ENCODE peak calls at places on chromosomes 11 and 22, in eight cellular contexts. O is kidney, R is lower leg skin, T is gastrocnemius medialis, F is cardiac fibroblast, L is Peyer's patch, W is heart right ventricle, H is right atrium auricular region. I is an unnamed sample.

GRCh38 chr11:32333335-32333991 is 101.9 kb downstream of the WT1 start:
- DNase-seq in O (peak; percentile 77), R (peak; percentile 35), T (peak; percentile 20), F (peak; percentile 61), L (peak; percentile 56), W (peak; percentile 60), H (peak; percentile 73), I (peak; percentile 54)

GRCh38 chr11:87352759-87353707 is 315.3 kb downstream of the TMEM135 start:
- DNase-seq in O (peak; percentile 95), R (peak; percentile 78), T (peak; percentile 64), F (peak; percentile 82), L (peak; percentile 92), W (peak; percentile 77), H (peak; percentile 83), I (peak; percentile 82)

GRCh38 chr11:45809456-45810395 is 4.8 kb downstream of the SLC35C1 start:
- DNase-seq in O (no peak), R (no peak), T (no peak), F (peak; percentile 8), L (no peak), W (no peak), H (no peak), I (no peak)

GRCh38 chr22:39654959-39655579 is 84.5 kb downstream of the CACNA1I start:
- DNase-seq in O (no peak), R (no peak), T (no peak), F (no peak), L (no peak), W (no peak), H (no peak), I (no peak)

GRCh38 chr22:21778705-21779363 is 43.2 kb upstream of the YPEL1 start:
- DNase-seq in O (no peak), R (no peak), T (no peak), F (peak; percentile 68), L (no peak), W (no peak), H (no peak), I (no peak)

GRCh38 chr11:57458410-57459111 is 1.8 kb upstream of the RTN4RL2 start:
- DNase-seq in O (peak; percentile 82), R (no peak), T (no peak), F (peak; percentile 29), L (peak; percentile 67), W (peak; percentile 52), H (no peak), I (peak; percentile 69)

GRCh38 chr11:109423860-109424190 is 1.8 kb downstream of the C11orf87 start:
- DNase-seq in O (peak; percentile 47), R (no peak), T (no peak), F (no peak), L (no peak), W (no peak), H (no peak), I (no peak)

GRCh38 chr22:41501209-41501608 is 32.3 kb downstream of the ACO2 start:
- DNase-seq in O (no peak), R (no peak), T (no peak), F (no peak), L (no peak), W (no peak), H (no peak), I (peak; percentile 65)

GRCh38 chr11:90391756-90392155 is 168.9 kb upstream of the CHORDC1 start:
- DNase-seq in O (no peak), R (no peak), T (no peak), F (no peak), L (no peak), W (no peak), H (no peak), I (no peak)

GRCh38 chr11:34566736-34567135 is 53.1 kb upstream of the ELF5 start:
- DNase-seq in O (no peak), R (no peak), T (no peak), F (no peak), L (no peak), W (no peak), H (no peak), I (no peak)

GRCh38 chr22:22881116-22882032 is 6.2 kb upstream of the IGLL5 start:
- DNase-seq in O (peak; percentile 31), R (no peak), T (no peak), F (no peak), L (peak; percentile 63), W (no peak), H (no peak), I (peak; percentile 55)

GRCh38 chr22:46754110-46754799 is 8.2 kb upstream of the TBC1D22A start:
- DNase-seq in O (peak; percentile 98), R (peak; percentile 89), T (peak; percentile 96), F (peak; percentile 99), L (peak; percentile 94), W (peak; percentile 96), H (peak; percentile 99), I (peak; percentile 61)

GRCh38 chr11:34510673-34511072 is 2.9 kb downstream of the ELF5 start:
- DNase-seq in O (no peak), R (no peak), T (no peak), F (no peak), L (no peak), W (no peak), H (no peak), I (no peak)

GRCh38 chr11:46674463-46675287 is 25.7 kb downstream of the ARHGAP1 start:
- DNase-seq in O (peak; percentile 41), R (no peak), T (no peak), F (no peak), L (no peak), W (no peak), H (no peak), I (no peak)

GRCh38 chr11:44572884-44573283 is 7.4 kb downstream of the CD82 start:
- DNase-seq in O (no peak), R (peak; percentile 48), T (no peak), F (no peak), L (no peak), W (no peak), H (no peak), I (no peak)

GRCh38 chr22:49103314-49104052 is 724.2 kb downstream of the BRD1 start:
- DNase-seq in O (no peak), R (no peak), T (no peak), F (no peak), L (peak; percentile 2), W (no peak), H (no peak), I (no peak)

GRCh38 chr11:32255876-32256275 is 165.0 kb downstream of the RCN1 start:
- DNase-seq in O (no peak), R (no peak), T (no peak), F (no peak), L (no peak), W (no peak), H (no peak), I (no peak)

GRCh38 chr22:21652010-21652546 is 10.0 kb downstream of the SDF2L1 start:
- DNase-seq in O (peak; percentile 94), R (peak; percentile 87), T (peak; percentile 75), F (peak; percentile 85), L (peak; percentile 93), W (peak; percentile 85), H (peak; percentile 95), I (peak; percentile 93)

GRCh38 chr22:24133187-24133965 is 47.9 kb upstream of the SUSD2 start:
- DNase-seq in O (no peak), R (no peak), T (no peak), F (peak; percentile 15), L (no peak), W (no peak), H (no peak), I (no peak)

GRCh38 chr22:46881373-46882118 is 119.1 kb downstream of the TBC1D22A start:
- DNase-seq in O (no peak), R (no peak), T (peak; percentile 82), F (peak; percentile 46), L (no peak), W (no peak), H (no peak), I (no peak)

GRCh38 chr22:45268167-45268957 is 16.4 kb upstream of the UPK3A start:
- DNase-seq in O (no peak), R (no peak), T (no peak), F (no peak), L (peak; percentile 62), W (no peak), H (no peak), I (no peak)

GRCh38 chr11:118841469-118842222 is 42.0 kb upstream of the CXCR5 start:
- DNase-seq in O (no peak), R (no peak), T (no peak), F (no peak), L (peak; percentile 73), W (no peak), H (no peak), I (peak; percentile 52)

GRCh38 chr22:24028533-24028932 is 17.4 kb downstream of the CABIN1 start:
- DNase-seq in O (no peak), R (no peak), T (no peak), F (no peak), L (no peak), W (no peak), H (no peak), I (no peak)

GRCh38 chr11:63745304-63746170 is 23.0 kb downstream of the ZFTA start:
- DNase-seq in O (no peak), R (no peak), T (no peak), F (peak; percentile 24), L (no peak), W (no peak), H (no peak), I (no peak)
- TF ChIP-seq CTCF in O (peak; percentile 36), R (no peak), T (no peak), F (no peak), L (no peak), W (peak; percentile 23), H (peak; percentile 40), I (peak; percentile 15)

DNA sequence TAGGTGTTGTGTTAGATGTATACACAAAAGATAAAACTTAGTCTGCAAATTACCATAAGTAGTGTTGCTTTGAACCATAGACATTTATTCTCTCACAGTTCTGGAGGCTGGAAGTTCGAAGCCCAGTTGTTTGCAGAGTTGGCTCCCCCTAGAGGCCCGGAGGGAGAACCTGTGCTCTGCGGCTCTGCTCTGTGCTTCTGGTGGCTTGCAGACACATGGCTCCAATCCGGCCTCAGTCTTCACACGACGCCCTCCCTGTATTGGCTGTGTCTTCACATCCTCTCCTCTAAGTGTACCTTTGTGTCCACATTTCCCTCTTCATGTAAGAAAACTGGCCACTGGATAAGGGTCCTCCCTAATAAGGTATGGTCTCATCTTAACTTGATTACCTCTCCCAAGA is 128.4 kb downstream of the OPCML start:
- DNase-seq in O (no peak), R (no peak), T (no peak), F (no peak), L (peak; percentile 53), W (no peak), H (no peak), I (no peak)
- TF ChIP-seq CTCF in O (no peak), R (no peak), T (no peak), F (no peak), L (no peak), W (no peak), H (no peak), I (no peak)

DNA sequence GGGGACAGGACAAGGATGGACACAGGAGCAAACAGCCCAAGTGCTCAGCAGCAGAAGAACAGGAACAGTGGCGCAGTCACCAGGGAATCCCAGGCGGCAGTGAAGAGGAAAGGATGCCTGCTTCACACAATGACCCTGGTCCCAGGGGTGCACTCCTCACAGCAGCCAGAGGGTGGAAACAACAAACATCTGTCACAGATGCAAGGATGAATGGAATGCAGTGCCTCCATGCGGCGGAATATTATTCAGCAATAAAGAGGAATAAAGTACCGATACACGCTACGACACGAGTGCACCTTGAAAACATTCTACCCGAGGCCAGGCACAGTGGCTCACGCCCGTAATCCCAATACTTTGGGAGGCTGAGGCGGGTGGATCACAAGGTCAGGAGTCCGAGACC is 12.7 kb downstream of the CSNK1E start:
- DNase-seq in O (no peak), R (no peak), T (no peak), F (peak; percentile 80), L (no peak), W (peak; percentile 73), H (no peak), I (no peak)
- TF ChIP-seq CTCF in O (peak; percentile 8), R (no peak), T (no peak), F (peak; percentile 52), L (no peak), W (peak; percentile 47), H (peak; percentile 45), I (no peak)

GRCh38 chr11:71986131-71986530 is 12.6 kb upstream of the IL18BP start:
- DNase-seq in O (no peak), R (no peak), T (no peak), F (no peak), L (no peak), W (no peak), H (no peak), I (peak; percentile 43)
- TF ChIP-seq CTCF in O (no peak), R (no peak), T (no peak), F (no peak), L (no peak), W (no peak), H (no peak), I (no peak)

I was measured in GM10248.